ENCODE peak calls at places on chromosomes 12 and 14, in four cellular contexts. One of them, this sample, is unnamed.

GRCh38 chr12:50105913-50106450 is 2.2 kb downstream of the GPD1 start:
- DNase-seq in A549: no peak
- DNase-seq in K562: no peak
- DNase-seq in H1: no peak
- DNase-seq in this sample: no peak

GRCh38 chr12:1605129-1606020 is 11.0 kb upstream of the FBXL14 start:
- DNase-seq in H1: peak
- DNase-seq in A549: peak
- DNase-seq in K562: peak
- DNase-seq in this sample: peak

GRCh38 chr12:42099433-42099832 is 45.2 kb downstream of the GXYLT1 start:
- DNase-seq in K562: no peak
- DNase-seq in A549: no peak
- DNase-seq in H1: no peak
- DNase-seq in this sample: no peak

GRCh38 chr14:80906946-80907345 is 34.6 kb downstream of the CEP128 start:
- DNase-seq in K562: no peak
- DNase-seq in H1: no peak
- DNase-seq in A549: no peak
- DNase-seq in this sample: no peak

GRCh38 chr14:65704850-65705249 is 292.3 kb downstream of the FUT8 start:
- DNase-seq in H1: no peak
- DNase-seq in A549: no peak
- DNase-seq in K562: no peak
- DNase-seq in this sample: no peak

GRCh38 chr12:29012673-29013072 is 136.4 kb upstream of the FAR2 start:
- DNase-seq in H1: no peak
- DNase-seq in A549: no peak
- DNase-seq in K562: no peak
- DNase-seq in this sample: no peak

GRCh38 chr14:69648480-69649414 is 37.4 kb downstream of the SUSD6 start:
- DNase-seq in H1: no peak
- DNase-seq in A549: peak
- DNase-seq in K562: no peak
- DNase-seq in this sample: no peak

GRCh38 chr12:20524113-20524512 is 155.8 kb downstream of the PDE3A start:
- DNase-seq in K562: no peak
- DNase-seq in A549: no peak
- DNase-seq in H1: no peak
- DNase-seq in this sample: no peak

GRCh38 chr14:38616959-38617358 is 361.1 kb upstream of the CLEC14A start:
- DNase-seq in H1: no peak
- DNase-seq in K562: no peak
- DNase-seq in A549: no peak
- DNase-seq in this sample: no peak

GRCh38 chr12:112018571-112019237 is 5.5 kb downstream of the ERP29 start:
- DNase-seq in H1: no peak
- DNase-seq in K562: no peak
- DNase-seq in A549: no peak
- DNase-seq in this sample: no peak

GRCh38 chr12:56080556-56081138 is 682 bp downstream of the ERBB3 start:
- DNase-seq in H1: peak
- DNase-seq in A549: peak
- DNase-seq in K562: peak
- DNase-seq in this sample: peak

GRCh38 chr14:69818760-69819191 is 21.7 kb upstream of the SLC10A1 start:
- DNase-seq in A549: peak
- DNase-seq in H1: peak
- DNase-seq in K562: peak
- DNase-seq in this sample: peak

GRCh38 chr12:19692566-19692965 is 253.3 kb downstream of the AEBP2 start:
- DNase-seq in K562: no peak
- DNase-seq in H1: no peak
- DNase-seq in A549: no peak
- DNase-seq in this sample: no peak

GRCh38 chr14:26835949-26836570 is 238.2 kb upstream of the NOVA1 start:
- DNase-seq in K562: no peak
- DNase-seq in H1: no peak
- DNase-seq in A549: no peak
- DNase-seq in this sample: no peak

GRCh38 chr14:65153101-65153500 is 50.8 kb upstream of the MAX start:
- DNase-seq in A549: no peak
- DNase-seq in H1: no peak
- DNase-seq in K562: no peak
- DNase-seq in this sample: no peak

GRCh38 chr12:104456950-104457745 is 400 bp downstream of the CHST11 start:
- DNase-seq in K562: peak
- DNase-seq in H1: peak
- DNase-seq in A549: peak
- DNase-seq in this sample: peak

GRCh38 chr14:105854600-105855245 is 328.3 kb downstream of the TMEM121 start:
- DNase-seq in A549: no peak
- DNase-seq in K562: no peak
- DNase-seq in H1: no peak
- DNase-seq in this sample: no peak

GRCh38 chr12:48027183-48028002 is 23.1 kb upstream of the COL2A1 start:
- DNase-seq in H1: peak
- DNase-seq in A549: no peak
- DNase-seq in K562: no peak
- DNase-seq in this sample: no peak

GRCh38 chr12:89999699-90000505 is 291.3 kb upstream of the ATP2B1 start:
- DNase-seq in A549: no peak
- DNase-seq in K562: no peak
- DNase-seq in H1: no peak
- DNase-seq in this sample: no peak

GRCh38 chr12:101018540-101018939 is 191.5 kb downstream of the SLC5A8 start:
- DNase-seq in A549: peak
- DNase-seq in K562: no peak
- DNase-seq in H1: no peak
- DNase-seq in this sample: no peak

GRCh38 chr12:26126340-26127284 is 1.8 kb upstream of the BHLHE41 start:
- DNase-seq in A549: peak
- DNase-seq in H1: peak
- DNase-seq in K562: peak
- DNase-seq in this sample: peak

GRCh38 chr14:95497561-95498011 is 18.9 kb downstream of the SYNE3 start:
- DNase-seq in H1: no peak
- DNase-seq in K562: no peak
- DNase-seq in A549: no peak
- DNase-seq in this sample: no peak

GRCh38 chr12:67747869-67748760 is 99.6 kb downstream of the DYRK2 start:
- DNase-seq in H1: no peak
- DNase-seq in A549: peak
- DNase-seq in K562: no peak
- DNase-seq in this sample: no peak

GRCh38 chr14:20460458-20461229 is 590 bp downstream of the PIP4P1 start:
- DNase-seq in H1: peak
- DNase-seq in K562: peak
- DNase-seq in A549: no peak
- DNase-seq in this sample: peak

GRCh38 chr14:106346534-106347290 is 820.3 kb downstream of the TMEM121 start:
- DNase-seq in H1: no peak
- DNase-seq in A549: no peak
- DNase-seq in K562: no peak
- DNase-seq in this sample: no peak

GRCh38 chr12:115941362-115941761 is 336.1 kb downstream of the MED13L start:
- DNase-seq in H1: no peak
- DNase-seq in A549: no peak
- DNase-seq in K562: no peak
- DNase-seq in this sample: no peak

GRCh38 chr14:104424406-104425072 is 155.0 kb upstream of the C14orf180 start:
- DNase-seq in K562: no peak
- DNase-seq in H1: peak
- DNase-seq in A549: no peak
- DNase-seq in this sample: no peak

GRCh38 chr12:1220127-1221092 is 229.4 kb downstream of the ERC1 start:
- DNase-seq in H1: no peak
- DNase-seq in A549: peak
- DNase-seq in K562: no peak
- DNase-seq in this sample: no peak

GRCh38 chr14:51400142-51400541 is 160.1 kb downstream of the TMX1 start:
- DNase-seq in K562: no peak
- DNase-seq in A549: no peak
- DNase-seq in H1: no peak
- DNase-seq in this sample: no peak

GRCh38 chr12:66154776-66155175 is 15.0 kb downstream of the TMBIM4 start:
- DNase-seq in A549: no peak
- DNase-seq in K562: no peak
- DNase-seq in H1: no peak
- DNase-seq in this sample: no peak

GRCh38 chr14:99572173-99572999 is 31.6 kb downstream of the CCDC85C start:
- DNase-seq in A549: no peak
- DNase-seq in K562: peak
- DNase-seq in H1: no peak
- DNase-seq in this sample: no peak

GRCh38 chr12:104294845-104295674 is 8.5 kb upstream of the EID3 start:
- DNase-seq in H1: no peak
- DNase-seq in K562: no peak
- DNase-seq in A549: peak
- DNase-seq in this sample: no peak

GRCh38 chr14:36509056-36509917 is 10.7 kb downstream of the NKX2-1 start:
- DNase-seq in K562: no peak
- DNase-seq in H1: no peak
- DNase-seq in A549: no peak
- DNase-seq in this sample: no peak
- TF ChIP-seq JUN in K562: no peak
- TF ChIP-seq JUN in H1: no peak
- TF ChIP-seq JUN in A549: no peak
- TF ChIP-seq JUN in this sample: no peak

GRCh38 chr12:114166360-114166759 is 200.2 kb upstream of the RBM19 start:
- DNase-seq in K562: peak
- DNase-seq in A549: peak
- DNase-seq in H1: peak
- DNase-seq in this sample: peak
- TF ChIP-seq JUN in K562: no peak
- TF ChIP-seq JUN in A549: no peak
- TF ChIP-seq JUN in H1: no peak
- TF ChIP-seq JUN in this sample: no peak

GRCh38 chr14:61222388-61222787 is 58.8 kb downstream of the TMEM30B start:
- DNase-seq in A549: no peak
- DNase-seq in H1: no peak
- DNase-seq in K562: no peak
- DNase-seq in this sample: no peak

GRCh38 chr14:61219256-61219655 is 61.9 kb downstream of the TMEM30B start:
- DNase-seq in H1: no peak
- DNase-seq in K562: no peak
- DNase-seq in A549: no peak
- DNase-seq in this sample: no peak

GRCh38 chr14:61219673-61220072 is 61.5 kb downstream of the TMEM30B start:
- DNase-seq in H1: no peak
- DNase-seq in K562: no peak
- DNase-seq in A549: no peak
- DNase-seq in this sample: no peak

GRCh38 chr14:61223552-61223951 is 57.6 kb downstream of the TMEM30B start:
- DNase-seq in H1: no peak
- DNase-seq in A549: no peak
- DNase-seq in K562: no peak
- DNase-seq in this sample: no peak

GRCh38 chr14:61221906-61222305 is 59.2 kb downstream of the TMEM30B start:
- DNase-seq in H1: no peak
- DNase-seq in A549: no peak
- DNase-seq in K562: no peak
- DNase-seq in this sample: no peak
- TF ChIP-seq JUN in H1: no peak
- TF ChIP-seq JUN in A549: no peak
- TF ChIP-seq JUN in K562: no peak
- TF ChIP-seq JUN in this sample: no peak

DNA sequence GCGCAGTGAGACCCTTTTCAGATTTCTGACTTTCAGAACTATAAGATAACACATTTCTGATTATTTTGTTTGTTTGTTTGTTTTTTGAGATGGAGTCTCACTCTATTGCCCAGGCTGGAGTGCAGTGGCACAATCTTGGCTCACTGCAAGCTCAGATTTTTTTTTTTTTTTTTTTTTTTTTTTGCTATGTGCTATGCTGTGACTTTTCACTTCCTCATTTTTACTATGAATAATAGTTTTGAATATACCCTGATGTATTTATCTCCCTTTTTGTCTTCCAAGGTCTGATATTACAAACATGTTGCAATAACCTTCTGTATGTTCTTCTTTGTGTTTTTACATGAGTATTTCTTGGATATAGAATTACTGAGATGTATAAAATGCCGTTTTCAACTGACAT is 658.7 kb upstream of the SEL1L start:
- DNase-seq in H1: no peak
- DNase-seq in A549: no peak
- DNase-seq in K562: no peak
- DNase-seq in this sample: no peak
- TF ChIP-seq JUN in H1: no peak
- TF ChIP-seq JUN in A549: no peak
- TF ChIP-seq JUN in K562: no peak
- TF ChIP-seq JUN in this sample: no peak

DNA sequence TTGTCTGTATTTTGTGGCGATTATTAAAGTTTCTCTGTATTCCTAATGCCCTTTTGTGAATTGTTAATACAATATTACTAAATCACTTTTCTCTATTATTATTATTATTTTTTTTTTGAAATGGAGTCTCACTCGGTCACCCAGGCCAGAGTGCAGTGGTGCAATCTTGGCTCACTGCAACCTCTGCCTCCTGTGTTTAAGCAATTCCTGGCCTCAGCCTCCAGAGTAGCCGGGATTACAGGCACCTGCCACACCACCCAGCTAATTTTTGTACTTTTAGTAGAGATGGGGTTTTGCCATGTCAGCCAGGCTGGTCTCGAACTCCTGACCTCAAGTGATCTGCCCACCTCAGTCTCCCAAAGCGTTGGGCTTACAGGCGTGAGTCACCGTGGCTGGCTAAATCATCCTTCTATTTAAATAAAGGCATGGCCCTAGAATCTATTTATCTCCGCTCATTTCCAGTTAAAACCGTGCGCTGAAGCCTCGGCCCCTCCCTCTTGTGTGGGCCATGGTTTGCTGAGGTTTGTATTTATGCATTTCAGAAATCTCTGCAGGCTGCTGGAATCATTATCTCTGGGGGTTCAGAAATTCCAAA is 1136.4 kb upstream of the TMEM132C start:
- DNase-seq in A549: peak
- DNase-seq in H1: no peak
- DNase-seq in K562: no peak
- DNase-seq in this sample: no peak
- TF ChIP-seq JUN in A549: no peak
- TF ChIP-seq JUN in H1: no peak
- TF ChIP-seq JUN in K562: no peak
- TF ChIP-seq JUN in this sample: no peak

GRCh38 chr14:92207928-92208265 is 86.1 kb downstream of the CPSF2 start:
- DNase-seq in A549: no peak
- DNase-seq in H1: no peak
- DNase-seq in K562: no peak
- DNase-seq in this sample: no peak
- TF ChIP-seq JUN in A549: no peak
- TF ChIP-seq JUN in H1: no peak
- TF ChIP-seq JUN in K562: no peak
- TF ChIP-seq JUN in this sample: no peak

GRCh38 chr14:49770212-49770817 is 2.4 kb downstream of the KLHDC2 start:
- DNase-seq in H1: no peak
- DNase-seq in A549: peak
- DNase-seq in K562: peak
- DNase-seq in this sample: no peak
- TF ChIP-seq JUN in H1: no peak
- TF ChIP-seq JUN in A549: no peak
- TF ChIP-seq JUN in K562: no peak
- TF ChIP-seq JUN in this sample: no peak

This sample was measured in WTC11.